ENCODE peak calls at places on chromosomes 1 and 21, in six cellular contexts. C is H1, N is HCT116, I is HepG2, J is K562, A is GM12878. F is an unnamed sample.

GRCh38 chr1:34781844-34782391 is 904 bp downstream of the GJB3 start:
- DNase-seq in C (no peak), J (no peak), I (no peak), N (no peak), A (no peak), F (no peak)

GRCh38 chr1:206430031-206430983 is 40.0 kb upstream of the IKBKE start:
- DNase-seq in N (no peak), A (peak; percentile 48), I (no peak), C (no peak), J (no peak), F (no peak)

GRCh38 chr1:102566182-102566581 is 542.1 kb downstream of the COL11A1 start:
- DNase-seq in I (no peak), N (no peak), J (no peak), A (no peak), C (no peak), F (no peak)

GRCh38 chr1:207302618-207303408 is 18.7 kb upstream of the CD55 start:
- DNase-seq in A (no peak), J (no peak), N (no peak), I (no peak), C (no peak), F (no peak)

GRCh38 chr1:157073944-157074685 is 25.5 kb downstream of the ETV3L start:
- DNase-seq in N (peak; percentile 41), A (no peak), I (peak; percentile 73), C (peak; percentile 84), J (no peak), F (no peak)

GRCh38 chr1:100746542-100746932 is 27.0 kb downstream of the VCAM1 start:
- DNase-seq in I (no peak), J (no peak), N (no peak), A (no peak), C (no peak), F (no peak)

GRCh38 chr21:35088235-35088865 is 39.2 kb upstream of the RUNX1 start:
- DNase-seq in J (no peak), C (no peak), I (no peak), N (no peak), A (no peak), F (no peak)

GRCh38 chr1:89980605-89981004 is 14.3 kb upstream of the ZNF326 start:
- DNase-seq in J (no peak), C (no peak), A (no peak), N (no peak), I (no peak), F (no peak)

GRCh38 chr1:47439151-47440051 is 1.6 kb downstream of the FOXD2 start:
- DNase-seq in J (no peak), C (peak; percentile 69), I (no peak), A (no peak), N (no peak), F (no peak)

GRCh38 chr1:8397511-8397910 is 79.6 kb downstream of the SLC45A1 start:
- DNase-seq in I (no peak), A (peak; percentile 73), N (no peak), C (no peak), J (no peak), F (no peak)

GRCh38 chr1:9711466-9712020 is 60.0 kb downstream of the PIK3CD start:
- DNase-seq in A (no peak), N (no peak), C (no peak), I (no peak), J (no peak), F (no peak)

GRCh38 chr1:227314014-227314848 is 4.1 kb downstream of the CDC42BPA start:
- DNase-seq in J (no peak), I (no peak), C (no peak), N (no peak), A (no peak), F (no peak)

GRCh38 chr1:39220900-39221870 is 16.7 kb downstream of the MACF1 start:
- DNase-seq in A (no peak), C (peak; percentile 39), J (no peak), I (peak; percentile 30), N (no peak), F (no peak)

GRCh38 chr1:241918879-241919278 is 38.7 kb upstream of the BECN2 start:
- DNase-seq in I (no peak), C (no peak), A (no peak), N (no peak), J (no peak), F (no peak)

GRCh38 chr1:147892216-147892615 is 10.4 kb upstream of the GJA8 start:
- DNase-seq in C (no peak), J (no peak), A (no peak), N (peak; percentile 18), I (no peak), F (no peak)

GRCh38 chr1:146021046-146021445 is 489 bp downstream of the HJV start:
- DNase-seq in N (no peak), J (peak; percentile 45), C (no peak), A (no peak), I (no peak), F (no peak)

GRCh38 chr1:47229031-47229831 is 2.8 kb downstream of the TAL1 start:
- DNase-seq in J (peak; percentile 77), I (no peak), C (peak; percentile 68), N (no peak), A (no peak), F (no peak)

GRCh38 chr1:21117159-21117953 is 59.3 kb downstream of the EIF4G3 start:
- DNase-seq in N (no peak), I (peak; percentile 56), A (no peak), C (no peak), J (no peak), F (no peak)

GRCh38 chr1:183780757-183781156 is 24.2 kb upstream of the RGL1 start:
- DNase-seq in N (no peak), C (no peak), I (no peak), A (no peak), J (no peak), F (no peak)

GRCh38 chr1:42937836-42938595 is 20.7 kb downstream of the SLC2A1 start:
- DNase-seq in J (no peak), C (no peak), I (no peak), N (no peak), A (no peak), F (no peak)

GRCh38 chr1:157045251-157046218 is at the start of gene ARHGEF11:
- DNase-seq in C (peak; percentile 90), I (peak; percentile 76), J (peak; percentile 94), N (peak; percentile 64), A (no peak), F (peak; percentile 89)

GRCh38 chr1:63794927-63795326 is 21.1 kb downstream of the ROR1 start:
- DNase-seq in J (no peak), A (no peak), I (no peak), C (peak; percentile 62), N (no peak), F (peak; percentile 83)

GRCh38 chr1:169240449-169241242 is 127.0 kb downstream of the NME7 start:
- DNase-seq in J (no peak), N (no peak), I (no peak), C (no peak), A (no peak), F (no peak)

GRCh38 chr1:113389356-113389952 is 861 bp upstream of the MAGI3 start:
- DNase-seq in C (no peak), N (no peak), A (no peak), J (no peak), I (no peak), F (no peak)

GRCh38 chr1:170910273-170910672 is 25.1 kb upstream of the MROH9 start:
- DNase-seq in C (no peak), I (no peak), N (no peak), A (no peak), J (no peak), F (no peak)

GRCh38 chr21:42538479-42539275 is 25.0 kb downstream of the SLC37A1 start:
- DNase-seq in I (no peak), C (no peak), N (no peak), A (no peak), J (no peak), F (no peak)
- H3K4me1 ChIP-seq in I (no peaks in the 10 kb centered on the region), C (no peaks in the 10 kb centered on the region), N (no peaks in the 10 kb centered on the region), A (peaks cover 37% of the 10 kb centered on the region), J (peaks cover 10% of the 10 kb centered on the region), F (no peaks in the 10 kb centered on the region)

DNA sequence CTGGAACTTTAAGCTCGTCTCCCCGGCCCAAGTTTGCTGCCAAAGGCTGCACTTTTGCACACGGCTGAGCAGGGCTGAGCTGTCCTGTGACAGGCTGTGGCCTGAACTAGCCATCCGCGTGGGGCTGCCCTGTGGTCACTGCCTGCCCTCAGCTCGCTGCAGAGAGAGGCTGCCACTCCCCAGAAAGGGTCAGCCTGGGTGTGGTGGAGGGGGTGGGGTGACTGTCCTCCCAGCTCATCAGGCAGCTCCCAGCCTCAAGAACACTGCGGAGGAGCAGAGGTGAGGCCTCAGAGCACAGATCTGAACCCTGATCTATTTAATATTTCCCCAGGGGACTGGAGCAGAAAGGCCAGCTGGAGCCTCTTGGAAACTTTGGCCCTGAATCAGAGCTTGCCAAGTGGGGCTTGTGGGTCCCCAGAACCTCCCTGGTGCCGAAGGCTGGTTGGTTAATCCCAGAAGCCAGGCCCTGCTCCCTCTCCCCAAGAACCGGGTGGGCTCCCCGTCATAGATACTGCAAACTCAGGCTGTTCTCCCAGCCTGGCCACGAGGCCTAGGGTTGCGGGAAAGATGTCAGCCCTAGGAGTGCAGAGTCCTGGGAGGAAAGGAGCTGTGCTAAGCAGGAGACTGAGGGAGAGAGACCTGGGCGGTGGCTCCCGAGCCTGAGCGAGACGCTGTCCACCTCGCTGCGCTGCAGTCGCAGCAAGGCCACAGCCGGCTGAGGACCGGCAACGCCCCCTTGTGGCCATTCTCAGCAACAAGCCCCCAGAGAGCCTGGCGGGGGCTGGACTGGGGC is 125.1 kb upstream of the IPO9 start:
- DNase-seq in A (no peak), C (peak; percentile 94), N (peak; percentile 51), I (peak; percentile 37), J (peak; percentile 95), F (peak; percentile 88)
- TF ChIP-seq ZNF274 in A (no peak), C (no peak), N (no peak), I (peak; percentile 18), J (no peak), F (no peak)

GRCh38 chr1:17713993-17714392 is 41.1 kb upstream of the ACTL8 start:
- DNase-seq in I (no peak), A (no peak), N (no peak), C (no peak), J (no peak), F (no peak)
- H3K4me1 ChIP-seq in I (no peaks in the 10 kb centered on the region), A (no peaks in the 10 kb centered on the region), N (no peaks in the 10 kb centered on the region), C (no peaks in the 10 kb centered on the region), J (no peaks in the 10 kb centered on the region), F (peaks cover 3% of the 10 kb centered on the region)

GRCh38 chr1:224298344-224299330 is 31.3 kb downstream of the NVL start:
- DNase-seq in C (no peak), A (no peak), J (no peak), I (no peak), N (no peak), F (no peak)

GRCh38 chr1:224301391-224301790 is 28.6 kb downstream of the NVL start:
- DNase-seq in C (no peak), I (no peak), A (no peak), N (no peak), J (no peak), F (no peak)

GRCh38 chr1:224304767-224305166 is 25.2 kb downstream of the NVL start:
- DNase-seq in J (no peak), A (no peak), C (no peak), I (no peak), N (no peak), F (no peak)

GRCh38 chr1:224302947-224303346 is 27.0 kb downstream of the NVL start:
- DNase-seq in N (no peak), I (no peak), C (no peak), J (no peak), A (no peak), F (no peak)

DNA sequence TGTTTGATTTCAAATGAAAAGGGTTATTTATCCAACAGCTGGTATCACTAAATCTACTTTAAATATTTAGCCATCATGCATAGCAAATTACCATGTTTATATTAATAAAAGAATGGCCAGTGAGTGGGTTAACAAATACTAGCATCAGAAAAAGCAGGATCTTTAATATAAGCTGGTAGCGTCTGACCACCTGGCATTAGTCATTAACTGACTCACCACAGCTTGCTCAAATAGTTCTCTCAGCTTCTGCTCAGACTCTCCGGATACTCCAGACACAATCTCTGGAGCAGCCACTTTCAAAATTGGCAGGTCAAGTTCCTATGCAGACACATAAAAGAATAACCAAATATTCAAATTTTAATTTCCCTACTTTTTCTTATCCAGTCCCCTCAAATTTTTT is 29.6 kb downstream of the NVL start:
- DNase-seq in A (no peak), I (no peak), J (no peak), N (no peak), C (no peak), F (no peak)
- TF ChIP-seq ZNF274 in A (no peak), I (no peak), J (no peak), N (no peak), C (no peak), F (no peak)

F was measured in NT2/D1.